ENCODE peak calls at places on chromosomes 2 and 18, in seven cellular contexts. H is spleen; K is HFF-Myc; C is amniotic epithelial cell; U is psoas muscle; Q is lower leg skin; D is activated naive CD4-positive, alpha-beta T cell treated with anti-CD3 and anti-CD28 coated beads, Interleukin-2, amount 10 ng/mL, durations not matched to agents 7 days and 5 days. V is an unnamed sample.

GRCh38 chr2:25316101-25316500 is 25.6 kb downstream of the DNMT3A start:
- DNase-seq in H (peak; percentile 87), K (no peak), C (no peak), U (no peak), Q (peak; percentile 36), D (no peak), V (no peak)

GRCh38 chr2:55887906-55888625 is 35.5 kb downstream of the EFEMP1 start:
- DNase-seq in H (no peak), K (peak; percentile 63), C (peak; percentile 89), U (peak; percentile 12), Q (no peak), D (no peak), V (peak; percentile 62)

GRCh38 chr2:29920631-29921559 is 491 bp downstream of the ALK start:
- DNase-seq in H (no peak), K (no peak), C (peak; percentile 6), U (peak; percentile 20), Q (no peak), D (no peak), V (no peak)

GRCh38 chr2:171563301-171563700 is 41.0 kb downstream of the CYBRD1 start:
- DNase-seq in H (no peak), K (no peak), C (no peak), U (no peak), Q (no peak), D (no peak), V (no peak)

GRCh38 chr2:201218780-201219179 is 35.8 kb downstream of the CASP10 start:
- DNase-seq in H (no peak), K (no peak), C (no peak), U (no peak), Q (no peak), D (no peak), V (no peak)

GRCh38 chr18:74682998-74683311 is 85.3 kb downstream of the ZNF407 start:
- DNase-seq in H (no peak), K (peak; percentile 82), C (no peak), U (no peak), Q (no peak), D (no peak), V (no peak)

GRCh38 chr18:38241736-38242135 is 676.1 kb upstream of the CELF4 start:
- DNase-seq in H (no peak), K (no peak), C (no peak), U (no peak), Q (no peak), D (no peak), V (no peak)

GRCh38 chr2:152743004-152743403 is 24.6 kb downstream of the ARL6IP6 start:
- DNase-seq in H (no peak), K (no peak), C (peak; percentile 21), U (no peak), Q (no peak), D (no peak), V (no peak)

GRCh38 chr2:177036754-177037153 is 175.8 kb upstream of the HNRNPA3 start:
- DNase-seq in H (no peak), K (no peak), C (no peak), U (no peak), Q (no peak), D (no peak), V (no peak)

GRCh38 chr2:61537590-61538178 is 472 bp downstream of the XPO1 start:
- DNase-seq in H (no peak), K (no peak), C (no peak), U (no peak), Q (peak; percentile 44), D (no peak), V (no peak)

GRCh38 chr2:10709290-10709939 is 12.0 kb upstream of the ATP6V1C2 start:
- DNase-seq in H (peak; percentile 64), K (no peak), C (no peak), U (no peak), Q (no peak), D (no peak), V (no peak)

GRCh38 chr18:65906621-65907034 is 155.8 kb downstream of the CDH7 start:
- DNase-seq in H (no peak), K (no peak), C (no peak), U (no peak), Q (no peak), D (no peak), V (no peak)

GRCh38 chr2:393711-394696 is 106.1 kb upstream of the ALKAL2 start:
- DNase-seq in H (peak; percentile 87), K (no peak), C (no peak), U (no peak), Q (no peak), D (peak; percentile 87), V (peak; percentile 1)

GRCh38 chr2:62133320-62133823 is 62.5 kb upstream of the B3GNT2 start:
- DNase-seq in H (no peak), K (no peak), C (no peak), U (no peak), Q (no peak), D (no peak), V (no peak)

GRCh38 chr2:113198048-113198789 is 24.4 kb downstream of the PSD4 start:
- DNase-seq in H (no peak), K (no peak), C (no peak), U (peak; percentile 35), Q (no peak), D (no peak), V (no peak)

GRCh38 chr2:64637000-64637628 is 16.6 kb downstream of the SERTAD2 start:
- DNase-seq in H (no peak), K (no peak), C (no peak), U (no peak), Q (no peak), D (no peak), V (no peak)

GRCh38 chr2:186129767-186130581 is 356.1 kb upstream of the ZC3H15 start:
- DNase-seq in H (no peak), K (no peak), C (peak; percentile 47), U (no peak), Q (no peak), D (no peak), V (no peak)

GRCh38 chr2:133579295-133579694 is 11.0 kb upstream of the NCKAP5 start:
- DNase-seq in H (no peak), K (no peak), C (peak; percentile 47), U (no peak), Q (peak; percentile 56), D (no peak), V (no peak)

GRCh38 chr2:44980786-44981713 is 28.2 kb downstream of the SIX2 start:
- DNase-seq in H (no peak), K (no peak), C (no peak), U (no peak), Q (no peak), D (no peak), V (no peak)

GRCh38 chr2:152646264-152646663 is 71.0 kb downstream of the PRPF40A start:
- DNase-seq in H (no peak), K (no peak), C (no peak), U (no peak), Q (no peak), D (no peak), V (no peak)

GRCh38 chr2:44793322-44793870 is 148.1 kb upstream of the SIX3 start:
- DNase-seq in H (no peak), K (no peak), C (peak; percentile 23), U (no peak), Q (no peak), D (peak; percentile 26), V (no peak)

GRCh38 chr2:36403675-36404230 is 48.2 kb downstream of the CRIM1 start:
- DNase-seq in H (no peak), K (peak; percentile 57), C (peak; percentile 85), U (no peak), Q (no peak), D (no peak), V (no peak)

GRCh38 chr2:35410431-35411061 is 945.0 kb upstream of the CRIM1 start:
- DNase-seq in H (peak; percentile 74), K (no peak), C (peak; percentile 24), U (peak; percentile 45), Q (no peak), D (peak; percentile 44), V (peak; percentile 2)

GRCh38 chr18:31040982-31041345 is 1.6 kb downstream of the DSC3 start:
- DNase-seq in H (no peak), K (no peak), C (peak; percentile 65), U (no peak), Q (no peak), D (no peak), V (no peak)

GRCh38 chr2:137348301-137348700 is 583.0 kb downstream of the THSD7B start:
- DNase-seq in H (no peak), K (peak; percentile 17), C (no peak), U (no peak), Q (no peak), D (no peak), V (no peak)

GRCh38 chr2:219073413-219074129 is 12.8 kb upstream of the IHH start:
- DNase-seq in H (no peak), K (peak; percentile 12), C (peak; percentile 79), U (no peak), Q (no peak), D (no peak), V (no peak)

GRCh38 chr2:113686537-113686936 is 59.5 kb downstream of the RABL2A start:
- DNase-seq in H (no peak), K (no peak), C (peak; percentile 5), U (no peak), Q (no peak), D (no peak), V (no peak)

GRCh38 chr2:233471291-233472035 is 95.1 kb downstream of the USP40 start:
- DNase-seq in H (no peak), K (no peak), C (no peak), U (no peak), Q (no peak), D (no peak), V (no peak)

GRCh38 chr2:158378926-158379325 is 77.6 kb downstream of the CCDC148 start:
- DNase-seq in H (no peak), K (no peak), C (no peak), U (no peak), Q (no peak), D (no peak), V (no peak)

GRCh38 chr2:101012054-101012705 is 10.1 kb downstream of the RPL31 start:
- DNase-seq in H (no peak), K (no peak), C (no peak), U (no peak), Q (no peak), D (no peak), V (no peak)

GRCh38 chr18:79507546-79508480 is 112.1 kb downstream of the NFATC1 start:
- DNase-seq in H (peak; percentile 86), K (no peak), C (peak; percentile 38), U (peak; percentile 78), Q (peak; percentile 60), D (peak; percentile 37), V (no peak)

GRCh38 chr2:196239622-196240587 is 68.5 kb upstream of the STK17B start:
- DNase-seq in H (peak; percentile 94), K (no peak), C (peak; percentile 97), U (peak; percentile 50), Q (peak; percentile 65), D (peak; percentile 92), V (no peak)

GRCh38 chr2:199468561-199469513 is 11.1 kb upstream of the SATB2 start:
- DNase-seq in H (no peak), K (no peak), C (no peak), U (no peak), Q (no peak), D (no peak), V (no peak)

GRCh38 chr2:190879474-190880373 is 897 bp upstream of the GLS start:
- DNase-seq in H (no peak), K (no peak), C (no peak), U (no peak), Q (no peak), D (peak; percentile 55), V (peak; percentile 6)